ENCODE peak calls at places on chromosomes 4 and X, in nine cellular contexts. C is progenitor cell of endocrine pancreas; I is effector memory CD4-positive, alpha-beta T cell; Q is lower leg skin; D is glutamatergic neuron; W is SK-N-DZ; L is EL; K is RWPE1; N is ACHN. B is an unnamed sample.

GRCh38 chr4:107978716-107979451 is 10.8 kb upstream of the HADH start:
- DNase-seq in C (no peak), I (no peak), Q (no peak), D (no peak), W (no peak), L (no peak), K (no peak), N (no peak), B (no peak)

GRCh38 chr4:67052981-67053380 is 492.3 kb downstream of the CENPC start:
- DNase-seq in C (no peak), I (no peak), Q (no peak), D (no peak), W (no peak), L (no peak), K (no peak), N (no peak), B (no peak)

GRCh38 chrX:2614911-2615310 is 76.2 kb upstream of the CD99 start:
- DNase-seq in C (no peak), I (no peak), Q (peak), D (no peak), W (no peak), L (peak), K (no peak), N (no peak), B (peak)

GRCh38 chr4:98801259-98801725 is 127.6 kb downstream of the EIF4E start:
- DNase-seq in C (no peak), I (no peak), Q (no peak), D (no peak), W (no peak), L (no peak), K (no peak), N (no peak), B (no peak)

GRCh38 chr4:171947389-171947788 is 134.2 kb downstream of the GALNTL6 start:
- DNase-seq in C (no peak), I (no peak), Q (no peak), D (no peak), W (no peak), L (no peak), K (no peak), N (no peak), B (no peak)

GRCh38 chrX:3290561-3290960 is 55.9 kb downstream of the MXRA5 start:
- DNase-seq in C (no peak), I (no peak), Q (no peak), D (no peak), W (no peak), L (no peak), K (no peak), N (no peak), B (no peak)

GRCh38 chrX:4909245-4909830 is 1195.9 kb upstream of the PRKX start:
- DNase-seq in C (no peak), I (no peak), Q (no peak), D (no peak), W (no peak), L (no peak), K (no peak), N (no peak), B (no peak)

GRCh38 chr4:108783666-108784463 is 21.0 kb upstream of the ETNPPL start:
- DNase-seq in C (no peak), I (no peak), Q (no peak), D (no peak), W (no peak), L (no peak), K (no peak), N (peak), B (no peak)

GRCh38 chrX:116239944-116240391 is 69.4 kb downstream of the AGTR2 start:
- DNase-seq in C (no peak), I (no peak), Q (no peak), D (no peak), W (no peak), L (peak), K (peak), N (peak), B (no peak)

GRCh38 chr4:141486375-141486997 is 149.9 kb upstream of the IL15 start:
- DNase-seq in C (no peak), I (no peak), Q (no peak), D (no peak), W (no peak), L (peak), K (peak), N (no peak), B (peak)

GRCh38 chrX:153969904-153970397 is 1.7 kb downstream of the HCFC1 start:
- DNase-seq in C (no peak), I (no peak), Q (no peak), D (no peak), W (no peak), L (no peak), K (no peak), N (no peak), B (peak)

GRCh38 chr4:105956566-105956965 is 61.3 kb downstream of the NPNT start:
- DNase-seq in C (no peak), I (no peak), Q (no peak), D (no peak), W (no peak), L (no peak), K (no peak), N (no peak), B (no peak)

GRCh38 chr4:36224969-36225903 is 19.1 kb downstream of the ARAP2 start:
- DNase-seq in C (no peak), I (no peak), Q (no peak), D (no peak), W (no peak), L (no peak), K (no peak), N (no peak), B (no peak)